ENCODE peak calls at places on chromosome 17, in five cellular contexts. One of them, this sample, is unnamed.

GRCh38 chr17:43377056-43377810 is 21.6 kb upstream of the ARL4D start:
- DNase-seq in hepatocyte: no peak
- DNase-seq in GM23248: no peak
- DNase-seq in PC-3: no peak
- DNase-seq in GM23338: peak; percentile 74
- DNase-seq in this sample: no peak

GRCh38 chr17:67588326-67588725 is 129.4 kb upstream of the NOL11 start:
- DNase-seq in GM23338: no peak
- DNase-seq in GM23248: no peak
- DNase-seq in hepatocyte: no peak
- DNase-seq in PC-3: no peak
- DNase-seq in this sample: no peak

GRCh38 chr17:35896011-35896587 is 15.9 kb upstream of the CCL5 start:
- DNase-seq in GM23248: no peak
- DNase-seq in hepatocyte: no peak
- DNase-seq in GM23338: no peak
- DNase-seq in PC-3: no peak
- DNase-seq in this sample: no peak

GRCh38 chr17:75570772-75571171 is 16.8 kb upstream of the MYO15B start:
- DNase-seq in PC-3: no peak
- DNase-seq in GM23338: no peak
- DNase-seq in hepatocyte: peak; percentile 2
- DNase-seq in GM23248: no peak
- DNase-seq in this sample: no peak

GRCh38 chr17:246851-247421 is 65.5 kb upstream of the DOC2B start:
- DNase-seq in GM23338: no peak
- DNase-seq in GM23248: no peak
- DNase-seq in PC-3: no peak
- DNase-seq in hepatocyte: no peak
- DNase-seq in this sample: no peak

GRCh38 chr17:37661372-37662014 is 18.2 kb upstream of the DDX52 start:
- DNase-seq in hepatocyte: no peak
- DNase-seq in PC-3: no peak
- DNase-seq in GM23248: peak; percentile 11
- DNase-seq in GM23338: peak; percentile 49
- DNase-seq in this sample: no peak

GRCh38 chr17:8176998-8177731 is 985 bp upstream of the TMEM107 start:
- DNase-seq in hepatocyte: peak; percentile 21
- DNase-seq in PC-3: no peak
- DNase-seq in GM23338: no peak
- DNase-seq in GM23248: no peak
- DNase-seq in this sample: peak; percentile 15

GRCh38 chr17:57946798-57947358 is 8.3 kb downstream of the CUEDC1 start:
- DNase-seq in hepatocyte: peak; percentile 62
- DNase-seq in PC-3: peak; percentile 75
- DNase-seq in GM23338: no peak
- DNase-seq in GM23248: peak; percentile 82
- DNase-seq in this sample: no peak

GRCh38 chr17:67578058-67578457 is 139.7 kb upstream of the NOL11 start:
- DNase-seq in GM23248: no peak
- DNase-seq in GM23338: peak; percentile 37
- DNase-seq in PC-3: no peak
- DNase-seq in hepatocyte: no peak
- DNase-seq in this sample: peak; percentile 11

GRCh38 chr17:82238562-82239201 is 9.8 kb downstream of the SLC16A3 start:
- DNase-seq in PC-3: peak; percentile 54
- DNase-seq in GM23248: peak; percentile 92
- DNase-seq in hepatocyte: peak; percentile 74
- DNase-seq in GM23338: no peak
- DNase-seq in this sample: no peak

GRCh38 chr17:81871387-81872120 is 417 bp upstream of the ARHGDIA start:
- DNase-seq in PC-3: peak; percentile 87
- DNase-seq in GM23248: peak; percentile 95
- DNase-seq in hepatocyte: peak; percentile 96
- DNase-seq in GM23338: peak; percentile 89
- DNase-seq in this sample: peak; percentile 74

GRCh38 chr17:27651411-27652345 is 20.7 kb downstream of the LGALS9 start:
- DNase-seq in hepatocyte: peak; percentile 50
- DNase-seq in GM23338: peak; percentile 63
- DNase-seq in GM23248: peak; percentile 48
- DNase-seq in PC-3: peak; percentile 61
- DNase-seq in this sample: peak; percentile 60

GRCh38 chr17:30363715-30364202 is 15.0 kb upstream of the CPD start:
- DNase-seq in PC-3: peak; percentile 83
- DNase-seq in GM23338: no peak
- DNase-seq in hepatocyte: no peak
- DNase-seq in GM23248: peak; percentile 94
- DNase-seq in this sample: no peak

DNA sequence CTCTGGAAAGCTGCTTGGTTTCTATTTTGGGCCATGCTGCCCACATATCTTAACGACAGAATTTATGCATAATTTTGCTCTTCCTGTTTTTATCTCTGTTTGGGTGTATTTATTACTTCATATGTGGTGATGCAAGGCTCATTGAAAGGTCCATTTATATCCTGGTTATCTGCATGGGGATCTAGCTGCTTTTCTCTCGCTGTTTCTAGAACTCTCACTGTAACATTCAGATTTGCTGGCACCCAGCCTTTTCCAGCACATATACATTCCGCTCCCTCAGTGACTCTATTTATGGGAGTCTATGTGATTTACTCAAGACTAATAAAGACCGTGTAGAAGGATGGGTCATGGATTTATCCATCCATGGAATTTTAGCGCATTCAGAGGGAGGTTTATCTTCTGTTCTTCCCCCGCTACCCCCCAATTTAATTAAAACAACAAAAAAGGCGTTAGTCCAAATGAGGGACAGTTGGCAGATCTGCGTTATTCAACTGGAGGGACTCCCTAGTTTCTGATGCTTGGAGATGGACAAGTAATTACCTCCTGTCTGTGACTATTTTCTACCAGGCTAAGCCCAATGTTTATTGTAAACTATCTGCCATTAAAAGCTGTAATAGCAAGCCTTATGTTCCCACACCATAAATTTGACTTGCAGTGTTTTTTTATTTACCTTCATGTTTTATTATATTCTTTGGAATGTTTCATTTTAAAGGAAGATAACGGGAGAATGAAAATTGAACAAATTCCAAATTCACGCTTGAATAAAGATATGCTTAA is 19.8 kb upstream of the MARCHF10 start:
- DNase-seq in GM23248: peak; percentile 50
- DNase-seq in hepatocyte: peak; percentile 20
- DNase-seq in PC-3: peak; percentile 27
- DNase-seq in GM23338: no peak
- DNase-seq in this sample: peak; percentile 21
- TF ChIP-seq EZH2phosphoT487 in GM23248: no peak
- TF ChIP-seq EZH2phosphoT487 in hepatocyte: no peak
- TF ChIP-seq EZH2phosphoT487 in PC-3: no peak
- TF ChIP-seq EZH2phosphoT487 in GM23338: no peak
- TF ChIP-seq EZH2phosphoT487 in this sample: no peak

GRCh38 chr17:50350733-50351132 is 4.8 kb downstream of the XYLT2 start:
- DNase-seq in GM23248: no peak
- DNase-seq in GM23338: no peak
- DNase-seq in PC-3: no peak
- DNase-seq in hepatocyte: no peak
- DNase-seq in this sample: no peak
- H3K27ac ChIP-seq in GM23248: no peak overlapping the region
- H3K27ac ChIP-seq in GM23338: no peak overlapping the region
- H3K27ac ChIP-seq in PC-3: no peak overlapping the region
- H3K27ac ChIP-seq in hepatocyte: no peak overlapping the region
- H3K27ac ChIP-seq in this sample: no peak overlapping the region

DNA sequence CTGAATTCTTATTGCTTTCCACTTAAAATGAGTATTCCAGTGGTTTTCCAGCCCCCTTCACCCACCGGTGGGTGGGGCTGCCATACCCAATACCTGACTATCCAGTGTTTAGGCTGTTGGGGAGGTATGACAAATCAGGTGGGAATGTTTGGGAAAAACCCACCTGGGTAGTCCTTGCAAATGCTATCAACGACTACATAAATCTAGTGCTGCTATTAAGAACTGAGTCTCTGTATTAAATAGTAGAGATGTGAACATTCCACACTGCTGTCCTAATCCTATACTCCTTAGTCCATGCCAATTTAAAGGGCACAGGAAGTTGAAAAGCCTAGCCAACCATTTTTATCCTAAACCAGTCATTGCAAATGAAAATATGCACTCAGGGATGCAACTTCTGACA is 126.6 kb downstream of the AXIN2 start:
- DNase-seq in hepatocyte: no peak
- DNase-seq in GM23248: no peak
- DNase-seq in PC-3: peak; percentile 30
- DNase-seq in GM23338: no peak
- DNase-seq in this sample: no peak
- TF ChIP-seq EZH2phosphoT487 in hepatocyte: no peak
- TF ChIP-seq EZH2phosphoT487 in GM23248: no peak
- TF ChIP-seq EZH2phosphoT487 in PC-3: no peak
- TF ChIP-seq EZH2phosphoT487 in GM23338: no peak
- TF ChIP-seq EZH2phosphoT487 in this sample: no peak

GRCh38 chr17:63452091-63452978 is 6.2 kb upstream of the CYB561 start:
- DNase-seq in GM23248: no peak
- DNase-seq in PC-3: no peak
- DNase-seq in hepatocyte: no peak
- DNase-seq in GM23338: no peak
- DNase-seq in this sample: no peak
- H3K27ac ChIP-seq in GM23248: no peak overlapping the region
- H3K27ac ChIP-seq in PC-3: no peak overlapping the region
- H3K27ac ChIP-seq in hepatocyte: peak overlapping the region; percentile 83
- H3K27ac ChIP-seq in GM23338: no peak overlapping the region
- H3K27ac ChIP-seq in this sample: no peak overlapping the region

This sample was measured in neural progenitor cell.